ENCODE peak calls at places on chromosome 13, in six cellular contexts. X is colonic mucosa, Q is cardiac muscle cell, O is lung, B is heart right ventricle, C is AG09309. K is an unnamed sample.

GRCh38 chr13:84400711-84401110 is 518.4 kb upstream of the SLITRK1 start:
- DNase-seq in X (no peak), Q (no peak), O (no peak), B (no peak), C (peak; percentile 73), K (no peak)

GRCh38 chr13:48188129-48188528 is 44.9 kb upstream of the ITM2B start:
- DNase-seq in X (no peak), Q (no peak), O (no peak), B (no peak), C (no peak), K (no peak)

GRCh38 chr13:30932481-30933333 is at the start of gene TEX26:
- DNase-seq in X (no peak), Q (peak; percentile 60), O (no peak), B (peak; percentile 29), C (no peak), K (no peak)

GRCh38 chr13:87153371-87153770 is 517.8 kb upstream of the SLITRK5 start:
- DNase-seq in X (no peak), Q (no peak), O (no peak), B (no peak), C (no peak), K (no peak)

GRCh38 chr13:48072787-48073186 is 22.1 kb downstream of the MED4 start:
- DNase-seq in X (no peak), Q (no peak), O (no peak), B (no peak), C (no peak), K (no peak)

GRCh38 chr13:90154311-90154960 is 1193.1 kb upstream of the MIR17HG start:
- DNase-seq in X (no peak), Q (no peak), O (no peak), B (no peak), C (no peak), K (no peak)

GRCh38 chr13:65914707-65915106 is 1315.4 kb downstream of the PCDH9 start:
- DNase-seq in X (no peak), Q (no peak), O (no peak), B (no peak), C (peak; percentile 28), K (no peak)

GRCh38 chr13:98098511-98098910 is 44.4 kb upstream of the FARP1 start:
- DNase-seq in X (no peak), Q (no peak), O (no peak), B (no peak), C (peak; percentile 49), K (no peak)

GRCh38 chr13:45826741-45827140 is 24.8 kb downstream of the SIAH3 start:
- DNase-seq in X (no peak), Q (peak; percentile 14), O (no peak), B (no peak), C (no peak), K (no peak)

GRCh38 chr13:90049989-90050671 is 1297.4 kb upstream of the MIR17HG start:
- DNase-seq in X (no peak), Q (no peak), O (no peak), B (no peak), C (no peak), K (no peak)

GRCh38 chr13:109333893-109334651 is 452.3 kb downstream of the IRS2 start:
- DNase-seq in X (no peak), Q (no peak), O (no peak), B (no peak), C (no peak), K (no peak)

GRCh38 chr13:49869514-49869913 is 66.6 kb downstream of the SPRYD7 start:
- DNase-seq in X (no peak), Q (peak; percentile 50), O (no peak), B (no peak), C (no peak), K (no peak)

GRCh38 chr13:29362849-29363604 is 232.5 kb downstream of the SLC7A1 start:
- DNase-seq in X (peak; percentile 36), Q (peak; percentile 79), O (no peak), B (no peak), C (no peak), K (peak; percentile 26)

GRCh38 chr13:71866173-71867091 is 572 bp downstream of the DACH1 start:
- DNase-seq in X (peak; percentile 40), Q (peak; percentile 72), O (no peak), B (peak; percentile 31), C (no peak), K (no peak)

GRCh38 chr13:46575321-46575721 is 22.4 kb downstream of the LRCH1 start:
- DNase-seq in X (no peak), Q (no peak), O (no peak), B (no peak), C (no peak), K (no peak)

GRCh38 chr13:51235756-51236564 is 13.8 kb downstream of the FAM124A start:
- DNase-seq in X (no peak), Q (no peak), O (no peak), B (no peak), C (no peak), K (no peak)

GRCh38 chr13:41942462-41943094 is 18.3 kb downstream of the VWA8 start:
- DNase-seq in X (no peak), Q (peak; percentile 39), O (no peak), B (no peak), C (no peak), K (peak; percentile 18)

GRCh38 chr13:80338781-80339577 is 1.9 kb downstream of the SPRY2 start:
- DNase-seq in X (peak; percentile 62), Q (peak; percentile 86), O (peak; percentile 73), B (peak; percentile 75), C (peak; percentile 67), K (no peak)

GRCh38 chr13:42947925-42948324 is 44.1 kb downstream of the EPSTI1 start:
- DNase-seq in X (no peak), Q (no peak), O (no peak), B (no peak), C (no peak), K (no peak)

DNA sequence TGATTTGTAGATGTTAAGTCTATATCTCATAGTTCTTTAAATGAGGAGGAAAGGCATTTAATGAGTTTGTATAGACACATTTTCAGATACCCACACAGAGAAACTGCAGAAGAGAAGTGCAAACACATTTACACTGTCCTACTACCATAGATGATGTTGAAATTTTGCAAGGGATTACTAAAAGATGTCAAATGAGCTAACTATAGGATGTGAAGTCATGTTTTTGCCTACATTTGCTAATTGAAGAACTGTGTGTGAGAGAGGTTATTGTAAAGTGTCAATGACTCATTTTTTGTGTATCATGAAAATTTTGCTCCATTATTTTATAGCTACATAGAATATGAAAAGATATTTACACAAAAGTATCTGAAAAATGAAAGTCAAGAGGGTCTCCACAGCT is 178.9 kb downstream of the ITGBL1 start:
- DNase-seq in X (no peak), Q (no peak), O (no peak), B (no peak), C (no peak), K (no peak)
- TF ChIP-seq CTCF in X (no peak), Q (no peak), O (no peak), B (no peak), C (no peak), K (no peak)

GRCh38 chr13:82655518-82655855 is 1226.8 kb downstream of the SLITRK1 start:
- DNase-seq in X (no peak), Q (no peak), O (no peak), B (no peak), C (no peak), K (no peak)

GRCh38 chr13:82657471-82657870 is 1224.8 kb downstream of the SLITRK1 start:
- DNase-seq in X (no peak), Q (no peak), O (no peak), B (no peak), C (no peak), K (no peak)

GRCh38 chr13:82654143-82654542 is 1228.1 kb downstream of the SLITRK1 start:
- DNase-seq in X (no peak), Q (no peak), O (no peak), B (no peak), C (no peak), K (no peak)

DNA sequence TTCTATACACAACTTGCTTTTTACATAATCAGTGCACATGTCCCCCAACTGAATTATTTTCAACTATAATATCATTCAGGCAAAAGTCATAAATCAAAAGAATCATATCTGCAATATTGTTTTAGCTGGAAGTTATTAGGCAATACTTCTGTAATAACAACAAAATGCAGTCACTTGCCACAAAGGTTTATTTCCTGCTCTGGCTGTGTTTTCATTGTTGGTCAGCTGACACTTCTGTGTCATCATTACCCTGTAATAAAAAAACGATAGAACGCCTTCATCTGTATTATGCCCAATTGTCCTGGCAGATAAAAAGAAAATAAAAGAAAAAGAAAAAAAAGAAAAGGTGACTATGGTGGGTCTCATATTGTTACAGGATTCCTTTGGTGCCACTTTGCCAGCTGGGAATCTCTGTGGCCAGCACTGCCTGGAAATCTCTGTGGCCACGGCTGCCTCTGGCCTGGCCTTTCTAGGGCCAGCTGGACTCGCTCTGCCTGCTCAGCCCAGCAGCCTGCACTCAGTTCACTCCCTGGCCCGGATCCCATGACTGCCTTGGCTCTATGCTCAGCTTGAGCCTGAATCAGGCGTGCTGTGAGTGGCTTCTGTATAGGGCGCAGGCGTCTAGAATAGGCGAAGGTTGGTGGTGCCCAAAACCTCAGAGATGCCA is 1227.3 kb downstream of the SLITRK1 start:
- DNase-seq in X (peak; percentile 25), Q (no peak), O (peak; percentile 57), B (peak; percentile 61), C (peak; percentile 13), K (peak; percentile 33)
- H3K4me3 ChIP-seq in X (no peak overlapping the region), Q (no peak overlapping the region), O (no peak overlapping the region), B (no peak overlapping the region), C (no peak overlapping the region), K (no peak overlapping the region)

GRCh38 chr13:26253787-26254582 is at the start of gene CDK8:
- DNase-seq in X (peak; percentile 94), Q (peak; percentile 90), O (peak; percentile 89), B (peak; percentile 92), C (peak; percentile 55), K (peak; percentile 79)

GRCh38 chr13:26257049-26257448 is 3.1 kb downstream of the CDK8 start:
- DNase-seq in X (no peak), Q (no peak), O (no peak), B (no peak), C (no peak), K (no peak)

GRCh38 chr13:26253262-26253786 is 605 bp upstream of the CDK8 start:
- DNase-seq in X (no peak), Q (no peak), O (no peak), B (no peak), C (no peak), K (no peak)

GRCh38 chr13:26255717-26256277 is 1.9 kb downstream of the CDK8 start:
- DNase-seq in X (no peak), Q (peak; percentile 13), O (no peak), B (no peak), C (no peak), K (no peak)

GRCh38 chr13:26254583-26255102 is 714 bp downstream of the CDK8 start:
- DNase-seq in X (peak; percentile 65), Q (peak; percentile 69), O (peak; percentile 62), B (peak; percentile 54), C (no peak), K (peak; percentile 45)
- TF ChIP-seq CTCF in X (no peak), Q (no peak), O (no peak), B (no peak), C (no peak), K (no peak)

GRCh38 chr13:20191311-20191901 is 1.3 kb downstream of the GJB2 start:
- DNase-seq in X (peak; percentile 86), Q (no peak), O (no peak), B (no peak), C (no peak), K (no peak)
- H3K4me3 ChIP-seq in X (peak overlapping the region; percentile 71), Q (no peak overlapping the region), O (no peak overlapping the region), B (no peak overlapping the region), C (no peak overlapping the region), K (no peak overlapping the region)

DNA sequence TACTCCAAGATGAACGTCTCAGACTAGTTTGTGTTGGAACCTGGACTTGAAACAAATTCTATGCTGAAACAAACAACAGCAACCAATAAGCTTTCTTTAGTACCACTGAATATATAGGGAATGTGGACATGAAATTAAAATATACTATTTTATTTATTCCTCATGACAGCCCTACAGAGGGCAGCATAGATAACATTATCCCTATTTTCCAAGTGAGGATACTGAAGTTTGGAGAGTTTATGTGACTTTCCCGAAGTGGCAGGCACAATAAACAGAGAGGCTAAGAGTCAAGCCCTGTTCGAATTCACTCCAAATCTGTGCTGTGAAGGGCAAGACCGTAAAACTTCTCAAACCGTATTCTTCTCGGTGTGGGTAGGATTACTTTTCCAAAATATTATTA is 509.9 kb upstream of the GPC6 start:
- DNase-seq in X (no peak), Q (no peak), O (no peak), B (no peak), C (no peak), K (no peak)
- TF ChIP-seq CTCF in X (no peak), Q (peak; percentile 46), O (no peak), B (no peak), C (peak; percentile 10), K (no peak)

K was measured in LNCaP clone FGC.